ENCODE peak calls at places on chromosomes 5 and 9, in nine cellular contexts. N is IMR-90; X is H1; I is stimulated activated naive CD4-positive, alpha-beta T cell; B is AG04449; L is stimulated activated CD8-positive, alpha-beta memory T cell treated with anti-CD3 and anti-CD28 coated beads, Interleukin-7, amount 100 ng/mL, for 1 hour; J is LoVo; U is NCI-H1092; Y is neuronal stem cell. V is an unnamed sample.

GRCh38 chr5:103315455-103315854 is 56.9 kb downstream of the MACIR start:
- DNase-seq in N (no peak), X (no peak), I (no peak), B (no peak), L (no peak), J (no peak), U (no peak), Y (no peak), V (no peak)

GRCh38 chr5:33315170-33315569 is 125.6 kb upstream of the TARS1 start:
- DNase-seq in N (peak; percentile 66), X (no peak), I (no peak), B (no peak), L (no peak), J (no peak), U (no peak), Y (no peak), V (no peak)

GRCh38 chr9:95003694-95004451 is 277.4 kb downstream of the AOPEP start:
- DNase-seq in N (peak; percentile 53), X (no peak), I (no peak), B (no peak), L (no peak), J (peak; percentile 53), U (no peak), Y (no peak), V (no peak)

GRCh38 chr9:98978231-98978681 is 34.5 kb downstream of the COL15A1 start:
- DNase-seq in N (no peak), X (no peak), I (no peak), B (no peak), L (no peak), J (no peak), U (no peak), Y (peak; percentile 56), V (no peak)

GRCh38 chr5:72467987-72468386 is 39.2 kb downstream of the ZNF366 start:
- DNase-seq in N (peak; percentile 40), X (no peak), I (no peak), B (no peak), L (no peak), J (no peak), U (no peak), Y (no peak), V (no peak)

GRCh38 chr5:57504357-57504756 is 21.7 kb upstream of the ACTBL2 start:
- DNase-seq in N (peak; percentile 56), X (no peak), I (no peak), B (no peak), L (no peak), J (no peak), U (no peak), Y (no peak), V (no peak)

GRCh38 chr9:97628668-97629067 is 4.5 kb downstream of the TSTD2 start:
- DNase-seq in N (no peak), X (no peak), I (no peak), B (no peak), L (no peak), J (no peak), U (no peak), Y (no peak), V (no peak)

GRCh38 chr5:180136661-180137381 is 65.3 kb upstream of the RNF130 start:
- DNase-seq in N (no peak), X (no peak), I (no peak), B (no peak), L (no peak), J (no peak), U (no peak), Y (no peak), V (no peak)

GRCh38 chr5:109694451-109694891 is 4.7 kb downstream of the MAN2A1 start:
- DNase-seq in N (peak; percentile 76), X (no peak), I (no peak), B (no peak), L (no peak), J (no peak), U (no peak), Y (no peak), V (no peak)

GRCh38 chr5:137217599-137218200 is 281.4 kb downstream of the SPOCK1 start:
- DNase-seq in N (peak; percentile 12), X (no peak), I (no peak), B (no peak), L (no peak), J (no peak), U (no peak), Y (no peak), V (no peak)

GRCh38 chr9:116959775-116960174 is 272.7 kb downstream of the TRIM32 start:
- DNase-seq in N (peak; percentile 18), X (no peak), I (no peak), B (no peak), L (no peak), J (no peak), U (no peak), Y (peak; percentile 73), V (no peak)

GRCh38 chr9:99371376-99371775 is 149.3 kb downstream of the SEC61B start:
- DNase-seq in N (no peak), X (no peak), I (no peak), B (no peak), L (no peak), J (no peak), U (no peak), Y (no peak), V (no peak)

V was measured in T-cell.